ENCODE peak calls at places on chromosomes 2 and 18, in four cellular contexts. J is A549; I is CD4-positive, CD25-positive, alpha-beta regulatory T cell; D is PC-3. E is an unnamed sample.

GRCh38 chr2:69305712-69306611 is 81.1 kb downstream of the GFPT1 start:
- ATAC-seq in D (peak; percentile 1), I (no peak), J (peak; percentile 1), E (no peak)

GRCh38 chr2:7083580-7084509 is 166.6 kb downstream of the RNF144A start:
- ATAC-seq in I (no peak), D (peak; percentile 74), J (peak; percentile 66), E (no peak)

GRCh38 chr2:117931978-117932377 is 81.9 kb downstream of the CCDC93 start:
- ATAC-seq in I (no peak), J (no peak), D (no peak), E (no peak)

GRCh38 chr2:45904267-45904921 is 252.9 kb downstream of the PRKCE start:
- ATAC-seq in J (no peak), I (no peak), D (no peak), E (peak; percentile 34)

GRCh38 chr2:72629062-72629461 is 196.8 kb downstream of the EXOC6B start:
- ATAC-seq in J (no peak), D (no peak), I (no peak), E (no peak)

GRCh38 chr18:35463050-35463449 is 34.7 kb downstream of the INO80C start:
- ATAC-seq in I (no peak), D (peak; percentile 35), J (no peak), E (peak; percentile 61)

GRCh38 chr2:233354500-233354924 is 218 bp downstream of the DGKD start:
- ATAC-seq in J (peak; percentile 27), D (peak; percentile 9), I (peak; percentile 13), E (peak; percentile 52)

GRCh38 chr2:216478151-216478550 is 20.5 kb upstream of the RPL37A start:
- ATAC-seq in D (peak; percentile 100), I (no peak), J (no peak), E (no peak)

GRCh38 chr2:240987588-240987987 is 10.8 kb upstream of the SNED1 start:
- ATAC-seq in I (no peak), D (no peak), J (no peak), E (no peak)

GRCh38 chr2:128750328-128751165 is 431.9 kb upstream of the HS6ST1 start:
- ATAC-seq in J (no peak), I (peak; percentile 11), D (no peak), E (no peak)

GRCh38 chr2:46162329-46162870 is 134.8 kb upstream of the EPAS1 start:
- ATAC-seq in I (no peak), D (no peak), J (no peak), E (peak; percentile 33)

GRCh38 chr2:188937228-188938220 is 36.6 kb upstream of the COL3A1 start:
- ATAC-seq in D (peak; percentile 31), I (no peak), J (no peak), E (peak; percentile 80)

GRCh38 chr2:135473567-135473966 is 57.5 kb downstream of the ZRANB3 start:
- ATAC-seq in D (peak; percentile 68), I (no peak), J (peak; percentile 50), E (no peak)

GRCh38 chr18:76467371-76468190 is 27.5 kb downstream of the ZNF516 start:
- ATAC-seq in J (no peak), I (peak; percentile 32), D (no peak), E (peak; percentile 48)

GRCh38 chr2:25561136-25561850 is 112.1 kb downstream of the DTNB start:
- ATAC-seq in J (no peak), D (no peak), I (no peak), E (no peak)

GRCh38 chr2:176002684-176003225 is 688 bp upstream of the LNPK start:
- ATAC-seq in J (peak; percentile 48), D (peak; percentile 9), I (no peak), E (peak; percentile 24)

GRCh38 chr18:9574473-9575115 is 39.8 kb downstream of the PPP4R1 start:
- ATAC-seq in J (no peak), D (no peak), I (no peak), E (no peak)

GRCh38 chr2:53450885-53451284 is 316.7 kb upstream of the CHAC2 start:
- ATAC-seq in J (no peak), D (no peak), I (no peak), E (no peak)

GRCh38 chr2:42286268-42286946 is 74.6 kb downstream of the COX7A2L start:
- ATAC-seq in J (no peak), D (peak; percentile 80), I (no peak), E (no peak)

GRCh38 chr2:230899786-230900185 is 25.3 kb downstream of the GPR55 start:
- ATAC-seq in J (no peak), D (no peak), I (no peak), E (no peak)

GRCh38 chr2:127078691-127079270 is 28.2 kb downstream of the BIN1 start:
- ATAC-seq in I (no peak), J (peak; percentile 31), D (peak; percentile 49), E (no peak)

GRCh38 chr2:74028290-74028689 is 43.6 kb downstream of the TET3 start:
- ATAC-seq in D (no peak), I (no peak), J (no peak), E (no peak)

GRCh38 chr2:169892951-169893350 is 65.7 kb downstream of the UBR3 start:
- ATAC-seq in D (no peak), J (no peak), I (no peak), E (no peak)

GRCh38 chr2:694174-694573 is 17.0 kb upstream of the TMEM18 start:
- ATAC-seq in J (no peak), I (no peak), D (peak; percentile 80), E (no peak)

GRCh38 chr18:29154758-29155725 is 978.1 kb upstream of the CDH2 start:
- ATAC-seq in J (peak; percentile 80), D (peak; percentile 68), I (no peak), E (no peak)

GRCh38 chr2:197889041-197889440 is 84.6 kb downstream of the PLCL1 start:
- ATAC-seq in J (no peak), D (no peak), I (peak; percentile 89), E (peak; percentile 55)

GRCh38 chr2:130288467-130289403 is 54.0 kb upstream of the IMP4 start:
- ATAC-seq in I (no peak), D (no peak), J (no peak), E (no peak)

GRCh38 chr18:2102022-2102421 is 469.3 kb downstream of the METTL4 start:
- ATAC-seq in J (no peak), D (no peak), I (no peak), E (no peak)

GRCh38 chr18:58512648-58513338 is 116.1 kb downstream of the ALPK2 start:
- ATAC-seq in D (no peak), I (no peak), J (no peak), E (no peak)

GRCh38 chr2:168561991-168562390 is 105.9 kb downstream of the CERS6 start:
- ATAC-seq in D (no peak), J (no peak), I (no peak), E (no peak)

GRCh38 chr2:168565112-168565511 is 109.0 kb downstream of the CERS6 start:
- ATAC-seq in I (no peak), J (no peak), D (no peak), E (no peak)

GRCh38 chr2:168560817-168561485 is 104.9 kb downstream of the CERS6 start:
- ATAC-seq in I (no peak), J (no peak), D (no peak), E (no peak)

GRCh38 chr2:168564641-168565040 is 108.6 kb downstream of the CERS6 start:
- ATAC-seq in D (no peak), J (no peak), I (no peak), E (no peak)

DNA sequence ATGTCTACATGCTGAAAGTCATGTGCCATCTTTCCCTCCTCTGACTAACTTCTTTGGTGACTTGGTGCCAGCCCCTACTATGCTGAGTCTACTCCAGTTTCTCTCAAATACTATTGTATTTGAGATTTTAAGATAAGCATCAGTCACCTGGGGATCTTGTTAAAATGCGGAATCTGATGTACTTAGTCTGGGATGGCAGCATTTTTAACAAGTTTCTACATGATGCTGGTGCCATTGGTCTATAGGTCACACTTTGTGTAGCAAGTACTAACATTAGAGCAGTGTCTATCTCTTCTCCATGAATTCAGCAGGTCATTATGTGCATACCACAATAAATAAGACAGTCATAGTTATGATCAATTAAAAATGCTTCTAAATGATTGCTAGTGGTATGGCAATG is 106.9 kb downstream of the CERS6 start:
- ATAC-seq in D (no peak), I (no peak), J (no peak), E (no peak)
- H3K27ac ChIP-seq in D (no peak overlapping the region), I (no peak overlapping the region), J (no peak overlapping the region), E (no peak overlapping the region)

DNA sequence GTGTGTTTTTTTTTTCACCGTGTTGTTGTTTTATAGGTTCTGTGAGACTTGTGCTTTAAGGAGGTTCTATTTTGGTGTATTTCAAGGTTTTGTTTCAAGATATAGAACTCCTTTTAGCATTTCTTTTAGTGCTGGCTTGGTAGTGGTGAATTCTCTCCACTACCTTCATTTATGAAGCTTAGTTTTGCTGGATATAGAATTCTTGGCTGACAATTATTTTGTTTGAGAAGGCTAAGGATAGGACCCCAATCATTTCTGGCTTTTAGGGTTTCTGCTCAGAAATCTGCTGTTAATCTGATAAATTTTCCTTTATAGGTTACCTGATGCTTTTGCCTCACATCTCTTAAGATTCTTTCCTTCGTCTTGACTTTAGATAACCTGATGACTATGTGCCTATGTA is 66.8 kb downstream of the MSTN start:
- ATAC-seq in J (no peak), I (no peak), D (no peak), E (no peak)
- H3K9me3 ChIP-seq in J (peaks cover 17% of the 10 kb centered on the region), I (peaks cover 12% of the 10 kb centered on the region), D (peaks cover 6% of the 10 kb centered on the region), E (no peaks in the 10 kb centered on the region)

GRCh38 chr2:182554950-182555349 is 128.1 kb upstream of the PDE1A start:
- ATAC-seq in J (no peak), I (no peak), D (peak; percentile 50), E (no peak)
- H3K27ac ChIP-seq in J (no peak overlapping the region), I (no peak overlapping the region), D (no peak overlapping the region), E (no peak overlapping the region)

DNA sequence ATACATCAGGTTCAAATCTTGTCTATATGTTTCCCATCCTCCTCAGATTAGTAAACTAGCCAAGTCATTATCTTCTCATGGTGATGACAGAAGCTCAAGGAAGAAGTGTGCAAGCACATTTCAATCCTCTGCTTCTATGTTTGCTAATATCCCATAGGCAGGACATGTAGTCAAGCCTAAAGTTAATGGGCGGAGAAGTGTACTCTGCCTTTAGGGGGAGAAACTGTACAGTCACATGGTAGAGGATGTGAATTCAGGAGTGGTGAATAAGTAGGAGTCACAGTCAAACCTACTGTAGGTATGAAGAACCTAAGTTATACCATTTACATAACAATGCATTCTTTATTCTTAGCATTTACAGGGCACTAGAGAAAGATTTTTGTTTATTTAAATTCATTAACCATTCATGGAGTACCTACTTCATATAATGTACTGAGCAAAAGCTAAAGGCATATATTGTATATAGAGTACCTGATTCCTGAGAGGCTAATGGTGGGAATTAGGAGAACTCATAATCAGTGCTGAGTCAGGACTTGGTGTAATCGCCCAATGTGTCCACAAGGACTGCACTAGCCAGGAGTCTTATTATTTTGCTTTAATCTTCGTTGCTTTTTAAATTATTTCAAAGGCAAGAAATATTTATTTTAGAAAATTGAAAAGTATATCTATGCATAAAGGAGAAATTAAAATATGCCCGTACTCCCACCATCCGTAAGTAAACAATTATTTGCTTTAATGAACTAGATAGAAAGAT is 394.3 kb upstream of the ETAA1 start:
- ATAC-seq in J (no peak), I (no peak), D (no peak), E (no peak)
- H3K9me3 ChIP-seq in J (no peaks in the 10 kb centered on the region), I (no peaks in the 10 kb centered on the region), D (no peaks in the 10 kb centered on the region), E (no peaks in the 10 kb centered on the region)

DNA sequence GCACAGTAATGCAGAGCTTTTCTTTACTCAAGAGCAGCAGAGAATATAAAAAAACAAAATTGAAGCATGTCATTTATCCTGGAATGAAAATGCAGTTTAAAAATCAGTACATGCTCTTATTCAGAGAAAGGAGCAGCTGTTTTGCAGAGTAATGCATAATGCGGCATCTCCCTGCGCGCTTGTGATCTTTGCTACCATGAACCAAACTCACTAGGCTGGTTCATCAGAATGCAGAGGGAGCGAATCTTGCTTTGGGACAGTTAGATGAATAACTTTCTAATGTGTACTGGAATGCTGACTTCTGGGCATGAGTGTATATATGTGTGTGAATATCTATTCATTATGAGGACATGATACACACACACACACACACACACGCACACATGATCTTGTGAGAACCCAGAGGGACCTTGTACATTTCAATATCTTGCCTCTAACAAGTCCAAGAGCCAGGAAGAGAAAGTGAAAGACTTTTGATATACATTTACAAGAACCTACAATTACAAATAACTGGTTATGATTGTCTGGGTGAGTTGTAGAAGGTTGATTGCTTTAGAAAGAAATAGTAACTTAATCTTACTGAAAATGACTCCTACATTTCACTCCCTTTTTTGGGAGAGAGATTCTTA is 54.1 kb upstream of the THOC1 start:
- ATAC-seq in I (no peak), D (no peak), J (no peak), E (no peak)
- H3K27ac ChIP-seq in I (no peak overlapping the region), D (no peak overlapping the region), J (no peak overlapping the region), E (peak overlapping the region; percentile 14)